ENCODE peak calls at places on chromosomes 4 and X, in ten cellular contexts. N is mammary epithelial cell, T is GM23248, D is DND-41, P is MM.1S, R is astrocyte, J is GM23338, L is fibroblast of lung, F is neural progenitor cell, I is H1. G is an unnamed sample. For H3K79me2, the result is how much of the 10 kb centered on the place peaks cover.

GRCh38 chr4:113350576-113350975 is 301.1 kb downstream of the ANK2 start:
- DNase-seq in P (peak), J (no peak), I (no peak), L (no peak), F (no peak), T (no peak), D (peak), R (no peak), N (no peak), G (no peak)

GRCh38 chr4:153792007-153792892 is 3.4 kb upstream of the SFRP2 start:
- DNase-seq in D (no peak), P (no peak), T (peak), J (peak), R (no peak), F (peak), I (peak), N (peak), L (peak), G (no peak)

GRCh38 chr4:106312997-106313522 is 2.9 kb downstream of the TBCK start:
- DNase-seq in F (no peak), P (no peak), N (no peak), T (no peak), R (peak), L (peak), D (no peak), I (no peak), J (no peak), G (no peak)

GRCh38 chr4:54726907-54727306 is 69.2 kb downstream of the KIT start:
- DNase-seq in I (no peak), T (no peak), J (peak), L (no peak), D (no peak), N (no peak), F (no peak), P (no peak), R (no peak), G (no peak)

GRCh38 chr4:2135083-2135482 is 76.0 kb downstream of the NAT8L start:
- DNase-seq in D (peak), T (peak), N (no peak), I (no peak), F (no peak), J (no peak), P (no peak), L (peak), R (peak), G (no peak)

GRCh38 chr4:2489081-2489805 is 20.3 kb downstream of the RNF4 start:
- DNase-seq in J (peak), N (no peak), F (no peak), L (no peak), D (no peak), R (no peak), I (no peak), T (no peak), P (no peak), G (no peak)

GRCh38 chrX:17882680-17883079 is 21.6 kb upstream of the RAI2 start:
- DNase-seq in D (no peak), F (no peak), J (no peak), P (no peak), R (no peak), T (no peak), L (no peak), I (no peak), N (peak), G (peak)

GRCh38 chr4:123833156-123833555 is 436.6 kb downstream of the SPRY1 start:
- DNase-seq in L (peak), R (peak), J (no peak), D (no peak), F (no peak), I (no peak), N (no peak), P (no peak), T (peak), G (peak)

GRCh38 chr4:75327804-75328512 is 186.2 kb downstream of the RCHY1 start:
- DNase-seq in R (no peak), I (no peak), F (peak), L (no peak), P (no peak), D (no peak), J (no peak), N (no peak), T (no peak), G (no peak)

GRCh38 chr4:137131201-137131600 is 401.1 kb downstream of the PCDH18 start:
- DNase-seq in I (no peak), P (no peak), R (no peak), L (no peak), J (no peak), F (no peak), N (no peak), T (no peak), D (no peak), G (no peak)

GRCh38 chr4:149884529-149885206 is 69.0 kb upstream of the IQCM start:
- DNase-seq in R (no peak), P (no peak), F (no peak), N (no peak), T (no peak), I (no peak), L (no peak), J (no peak), D (no peak), G (no peak)

GRCh38 chrX:55057691-55058249 is 17.1 kb upstream of the PAGE2B start:
- DNase-seq in R (no peak), P (peak), J (peak), D (peak), N (peak), L (peak), I (no peak), T (peak), F (peak), G (peak)

GRCh38 chr4:70705856-70706461 is 15.8 kb upstream of the RUFY3 start:
- DNase-seq in J (no peak), I (no peak), L (peak), R (peak), N (no peak), T (peak), F (no peak), D (no peak), P (no peak), G (peak)
- H3K27ac ChIP-seq in J (no peak), I (no peak), L (peak), R (peak), N (peak), T (peak), F (peak), D (peak), P (peak), G (peak)

DNA sequence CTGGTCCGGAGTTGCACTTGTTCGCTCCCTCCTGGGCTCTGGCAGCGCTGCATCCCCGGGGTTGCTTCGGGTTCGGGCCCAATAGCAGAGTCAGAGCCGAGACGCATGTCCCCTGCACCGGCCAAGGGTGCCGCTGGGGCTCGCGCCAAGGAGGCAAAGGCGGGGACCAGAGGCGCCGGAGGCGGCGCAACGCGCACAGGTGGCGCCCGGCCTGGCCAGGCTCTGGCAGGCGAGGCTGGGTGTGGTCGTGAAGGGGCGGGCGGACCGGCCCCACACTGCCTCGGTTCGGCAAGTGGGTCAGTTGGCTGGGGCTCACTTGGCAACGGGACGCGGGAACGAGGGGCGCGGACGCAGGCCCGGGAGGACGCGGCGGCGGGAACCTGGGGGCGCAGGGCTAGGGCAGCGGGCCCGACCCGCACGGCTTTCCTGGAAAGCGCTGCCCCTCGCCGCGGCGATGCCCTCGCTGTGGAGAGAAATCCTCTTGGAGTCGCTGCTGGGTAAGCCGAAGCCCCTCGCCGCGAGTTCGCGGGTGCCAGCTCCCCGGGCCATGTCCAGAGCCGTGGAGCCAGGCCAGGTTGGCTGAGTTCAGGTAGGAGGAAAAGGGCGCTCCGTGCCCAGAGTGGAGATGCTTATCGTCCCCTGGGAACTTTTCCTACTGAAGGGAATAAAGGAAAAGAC is at the start of gene CWH43:
- DNase-seq in P (no peak), L (no peak), T (no peak), F (peak), J (peak), D (no peak), N (no peak), R (no peak), I (peak), G (peak)
- TF ChIP-seq EZH2 in P (no peak), L (peak), T (no peak), F (peak), J (no peak), D (no peak), N (no peak), R (peak), I (no peak), G (no peak)

GRCh38 chr4:117823388-117823787 is 210.9 kb upstream of the NDST3 start:
- DNase-seq in F (no peak), R (no peak), D (no peak), J (no peak), N (no peak), L (no peak), T (no peak), P (no peak), I (no peak), G (no peak)
- H3K79me2 ChIP-seq in F (under half), R (under half), D (under half), J (under half), N (under half), L (under half), T (under half), P (under half), I (under half), G (under half)

DNA sequence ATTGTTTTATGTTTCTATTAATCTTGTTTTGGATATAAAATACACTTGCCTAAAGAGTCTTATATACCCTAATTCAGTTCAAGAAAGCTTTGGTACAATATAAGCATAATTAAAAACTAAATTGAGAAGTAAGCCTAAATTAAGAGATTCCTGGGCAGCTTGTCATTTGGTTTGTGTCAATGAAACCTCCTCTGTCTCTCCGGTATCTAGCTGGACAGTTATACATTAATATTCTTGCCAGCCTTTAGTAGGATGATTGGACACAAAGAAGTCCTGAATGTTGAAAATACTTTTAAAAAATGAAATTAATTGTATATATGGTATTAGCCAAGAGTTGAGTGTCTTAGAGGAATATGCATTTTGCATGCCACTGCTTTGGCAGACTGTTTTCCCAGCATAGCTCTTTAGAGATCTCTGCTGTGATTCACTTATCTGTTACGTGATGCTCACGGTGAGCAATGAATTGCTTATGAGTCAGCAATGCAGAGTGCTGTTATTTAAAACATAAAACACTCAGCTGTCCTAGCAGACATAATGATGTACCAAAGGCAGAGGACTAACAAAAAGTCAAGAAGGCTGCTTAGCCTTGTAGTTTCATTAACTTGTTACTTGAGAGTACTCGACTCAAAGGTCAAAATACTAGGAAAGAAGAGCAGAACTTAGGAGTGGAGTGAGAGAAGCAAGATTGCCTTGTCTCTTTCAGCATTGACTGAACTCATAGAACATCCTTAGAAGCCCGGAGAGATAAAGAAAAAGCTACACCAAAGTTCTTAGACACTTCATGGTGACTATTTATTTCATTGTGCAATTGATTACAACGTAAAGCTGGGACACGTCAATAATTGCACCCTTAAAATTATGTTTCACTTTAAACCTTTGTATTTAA is 1296.1 kb upstream of the PCDH7 start:
- DNase-seq in N (peak), D (no peak), J (no peak), L (peak), P (no peak), T (peak), R (peak), F (no peak), I (no peak), G (peak)
- H3K27ac ChIP-seq in N (no peak), D (no peak), J (no peak), L (no peak), P (no peak), T (no peak), R (peak), F (no peak), I (no peak), G (peak)

GRCh38 chr4:26094076-26094475 is 180.1 kb downstream of the SMIM20 start:
- DNase-seq in J (no peak), R (no peak), T (no peak), L (no peak), D (no peak), F (no peak), N (no peak), I (no peak), P (no peak), G (no peak)

GRCh38 chr4:26093561-26093960 is 179.5 kb downstream of the SMIM20 start:
- DNase-seq in N (no peak), F (no peak), J (no peak), T (no peak), P (no peak), D (no peak), L (no peak), R (no peak), I (no peak), G (no peak)

GRCh38 chr4:26099967-26100366 is 185.9 kb downstream of the SMIM20 start:
- DNase-seq in I (no peak), P (no peak), T (no peak), J (no peak), R (no peak), D (no peak), F (no peak), N (no peak), L (no peak), G (no peak)

GRCh38 chr4:26094911-26095310 is 180.9 kb downstream of the SMIM20 start:
- DNase-seq in I (no peak), R (no peak), T (no peak), D (no peak), L (peak), F (no peak), J (no peak), N (no peak), P (no peak), G (no peak)
- TF ChIP-seq EZH2 in I (no peak), R (no peak), T (no peak), D (no peak), L (no peak), F (no peak), J (no peak), N (no peak), P (no peak), G (no peak)

DNA sequence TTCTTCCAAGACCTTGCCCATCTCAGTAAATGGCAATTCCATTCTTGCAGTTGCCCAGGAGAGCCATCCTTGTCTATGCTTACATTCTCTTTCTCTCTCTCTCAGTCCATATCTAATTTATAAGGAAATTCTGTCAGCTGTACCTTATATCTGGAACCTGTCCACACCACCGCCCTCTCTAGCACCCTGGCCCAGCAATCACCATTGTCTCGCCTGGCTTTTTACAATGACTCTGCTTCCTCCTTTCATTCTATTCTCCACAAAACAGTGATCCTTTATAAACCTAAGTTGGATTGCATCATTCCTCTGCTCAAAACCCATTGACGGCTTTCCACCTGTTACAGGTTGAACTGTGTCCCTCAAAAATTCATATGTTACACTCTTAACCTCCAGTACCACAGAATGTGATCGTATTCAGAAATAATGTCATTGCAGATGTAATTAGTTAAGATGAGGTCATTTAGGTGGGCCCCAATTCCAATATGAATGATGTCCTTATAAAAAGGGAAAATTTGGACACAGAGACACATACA is 31.3 kb downstream of the APBB2 start:
- DNase-seq in D (no peak), L (no peak), P (no peak), T (no peak), N (no peak), F (no peak), I (no peak), J (no peak), R (no peak), G (no peak)
- H3K79me2 ChIP-seq in D (under half), L (under half), P (under half), T (half or more), N (half or more), F (under half), I (under half), J (half or more), R (half or more), G (half or more)

GRCh38 chr4:140046573-140046972 is 107.4 kb downstream of the MAML3 start:
- DNase-seq in L (no peak), P (no peak), T (no peak), I (no peak), R (no peak), F (peak), D (no peak), N (no peak), J (peak), G (peak)
- H3K27ac ChIP-seq in L (no peak), P (no peak), T (no peak), I (peak), R (no peak), F (peak), D (peak), N (no peak), J (peak), G (peak)

GRCh38 chr4:128942547-128942946 is 133.0 kb downstream of the JADE1 start:
- DNase-seq in J (no peak), L (peak), T (no peak), P (no peak), R (peak), I (no peak), N (no peak), D (no peak), F (no peak), G (no peak)

GRCh38 chr4:128950796-128951195 is 141.3 kb downstream of the JADE1 start:
- DNase-seq in D (no peak), N (no peak), T (no peak), P (no peak), I (no peak), L (no peak), F (no peak), R (no peak), J (no peak), G (no peak)

GRCh38 chr4:128951316-128951715 is 141.8 kb downstream of the JADE1 start:
- DNase-seq in J (no peak), D (no peak), T (no peak), N (no peak), R (peak), I (no peak), L (peak), F (no peak), P (no peak), G (no peak)

GRCh38 chr4:128940966-128941365 is 131.5 kb downstream of the JADE1 start:
- DNase-seq in F (no peak), R (peak), L (peak), P (no peak), T (no peak), J (no peak), D (no peak), N (no peak), I (no peak), G (no peak)

GRCh38 chr4:128946929-128947328 is 137.4 kb downstream of the JADE1 start:
- DNase-seq in L (no peak), N (no peak), J (no peak), F (no peak), R (no peak), D (no peak), P (no peak), T (no peak), I (no peak), G (no peak)
- TF ChIP-seq EZH2 in L (no peak), N (no peak), J (no peak), F (no peak), R (no peak), D (no peak), P (no peak), T (no peak), I (no peak), G (no peak)